ENCODE peak calls at places on chromosomes 7 and 10, in six cellular contexts. W is CD8-positive, alpha-beta memory T cell; P is A549; T is psoas muscle; Z is heart right ventricle; I is AG04450. S is an unnamed sample.

GRCh38 chr7:142787034-142787768 is 16.4 kb downstream of the PRSS2 start:
- DNase-seq in Z (no peak), I (no peak), P (no peak), W (no peak), T (no peak), S (no peak)

GRCh38 chr10:111108441-111108840 is 31.6 kb downstream of the ADRA2A start:
- DNase-seq in T (no peak), W (no peak), I (no peak), P (no peak), Z (no peak), S (no peak)

GRCh38 chr10:55215699-55216098 is 414.7 kb upstream of the PCDH15 start:
- DNase-seq in P (no peak), W (no peak), I (no peak), Z (no peak), T (no peak), S (no peak)

GRCh38 chr10:122051609-122052385 is 62.8 kb downstream of the TACC2 start:
- DNase-seq in T (peak), W (no peak), I (peak), Z (peak), P (peak), S (no peak)

GRCh38 chr7:151246161-151247015 is 2.1 kb downstream of the SMARCD3 start:
- DNase-seq in P (peak), W (no peak), I (no peak), Z (no peak), T (no peak), S (no peak)

GRCh38 chr7:33669251-33669670 is 236.1 kb upstream of the BMPER start:
- DNase-seq in I (no peak), W (no peak), T (no peak), P (no peak), Z (no peak), S (no peak)

GRCh38 chr7:155382802-155383171 is 75.1 kb upstream of the EN2 start:
- DNase-seq in P (no peak), W (no peak), I (no peak), T (no peak), Z (no peak), S (no peak)

GRCh38 chr10:20970044-20970443 is 72.9 kb upstream of the NEBL start:
- DNase-seq in P (no peak), Z (no peak), W (no peak), T (no peak), I (no peak), S (no peak)

GRCh38 chr7:128405345-128406146 is 4.2 kb downstream of the IMPDH1 start:
- DNase-seq in Z (peak), I (no peak), P (no peak), T (peak), W (peak), S (peak)

GRCh38 chr10:1472605-1473004 is 264.7 kb downstream of the ADARB2 start:
- DNase-seq in T (no peak), Z (no peak), I (no peak), W (no peak), P (no peak), S (no peak)

GRCh38 chr10:110220383-110220782 is 13.0 kb downstream of the MXI1 start:
- DNase-seq in P (no peak), T (no peak), Z (peak), W (no peak), I (no peak), S (no peak)

GRCh38 chr10:21926949-21927348 is 76.6 kb downstream of the DNAJC1 start:
- DNase-seq in W (no peak), I (peak), T (no peak), P (peak), Z (no peak), S (no peak)

GRCh38 chr7:148472406-148472805 is 118.2 kb upstream of the C7orf33 start:
- DNase-seq in W (no peak), Z (no peak), T (no peak), I (no peak), P (no peak), S (no peak)

GRCh38 chr10:103542764-103543616 is 49.5 kb downstream of the NEURL1 start:
- DNase-seq in I (no peak), W (no peak), T (no peak), Z (no peak), P (no peak), S (no peak)

GRCh38 chr10:14527134-14527780 is 196.5 kb upstream of the FRMD4A start:
- DNase-seq in P (no peak), W (no peak), I (no peak), Z (no peak), T (no peak), S (no peak)

GRCh38 chr7:84847790-84848189 is 339.1 kb downstream of the SEMA3D start:
- DNase-seq in P (no peak), I (no peak), T (no peak), W (no peak), Z (no peak), S (no peak)

GRCh38 chr7:135317676-135318326 is 84.2 kb downstream of the STRA8 start:
- DNase-seq in Z (no peak), T (peak), W (no peak), P (no peak), I (no peak), S (no peak)

GRCh38 chr10:17196045-17196444 is 5.4 kb downstream of the TRDMT1 start:
- DNase-seq in I (no peak), P (no peak), Z (no peak), T (no peak), W (no peak), S (no peak)

GRCh38 chr10:29343607-29344038 is 54.8 kb downstream of the LYZL1 start:
- DNase-seq in P (no peak), T (no peak), W (no peak), Z (no peak), I (no peak), S (no peak)

GRCh38 chr10:21527634-21528451 is 2.4 kb upstream of the SKIDA1 start:
- DNase-seq in T (no peak), P (no peak), W (no peak), Z (no peak), I (no peak), S (no peak)

GRCh38 chr7:139774376-139774775 is 3.4 kb downstream of the HIPK2 start:
- DNase-seq in I (peak), P (no peak), W (no peak), Z (no peak), T (no peak), S (no peak)

DNA sequence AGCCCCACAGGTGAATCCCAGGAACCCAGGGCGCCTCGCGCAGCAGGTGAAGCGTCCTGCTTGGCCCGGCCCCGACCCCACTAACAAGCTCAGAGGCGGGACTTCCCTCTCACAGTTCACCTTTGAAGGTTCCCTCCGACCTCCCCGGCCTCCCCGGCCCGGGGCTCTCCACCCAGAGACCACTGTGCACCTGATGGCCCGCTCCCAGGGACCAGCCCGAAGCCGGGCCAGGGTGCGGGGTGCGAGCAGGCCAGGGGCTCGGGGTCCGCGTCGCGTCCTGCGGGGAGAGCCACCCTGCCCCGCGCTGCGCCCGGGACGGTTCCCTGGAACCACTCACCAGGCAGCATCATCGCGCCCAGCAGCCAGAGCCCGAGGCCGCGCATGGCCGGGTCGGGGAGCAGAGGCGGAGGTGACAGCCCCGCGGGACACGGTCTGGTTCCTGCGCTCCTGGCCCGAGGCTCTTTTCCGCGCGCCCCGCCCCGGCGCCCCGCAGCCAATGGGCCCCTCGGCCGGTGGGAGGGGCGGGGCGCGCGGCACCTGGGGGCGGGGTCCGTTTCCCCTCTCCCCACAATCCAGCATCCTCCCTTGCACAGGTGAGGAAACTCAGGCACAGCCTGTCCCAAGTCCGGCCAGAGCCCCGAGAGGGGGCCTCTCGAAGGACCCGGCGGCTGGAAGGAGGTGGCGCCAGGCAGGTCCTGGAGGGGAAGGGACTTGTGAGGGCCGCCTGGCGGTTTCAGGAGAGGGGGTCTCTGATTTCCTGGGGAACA is at the start of gene ADAM8:
- DNase-seq in I (no peak), P (no peak), Z (peak), W (peak), T (no peak), S (peak)
- H3K27ac ChIP-seq in I (no peak), P (no peak), Z (peak), W (peak), T (no peak), S (peak)

GRCh38 chr10:113094114-113094486 is 144.1 kb downstream of the TCF7L2 start:
- DNase-seq in T (no peak), I (no peak), Z (no peak), P (no peak), W (no peak), S (no peak)

GRCh38 chr10:113095419-113095818 is 145.4 kb downstream of the TCF7L2 start:
- DNase-seq in W (no peak), P (no peak), Z (no peak), T (no peak), I (no peak), S (no peak)

GRCh38 chr10:113093188-113094113 is 143.4 kb downstream of the TCF7L2 start:
- DNase-seq in W (no peak), I (no peak), P (peak), Z (no peak), T (no peak), S (no peak)

GRCh38 chr10:113097046-113097415 is 147.0 kb downstream of the TCF7L2 start:
- DNase-seq in W (no peak), Z (no peak), P (no peak), I (no peak), T (no peak), S (no peak)

DNA sequence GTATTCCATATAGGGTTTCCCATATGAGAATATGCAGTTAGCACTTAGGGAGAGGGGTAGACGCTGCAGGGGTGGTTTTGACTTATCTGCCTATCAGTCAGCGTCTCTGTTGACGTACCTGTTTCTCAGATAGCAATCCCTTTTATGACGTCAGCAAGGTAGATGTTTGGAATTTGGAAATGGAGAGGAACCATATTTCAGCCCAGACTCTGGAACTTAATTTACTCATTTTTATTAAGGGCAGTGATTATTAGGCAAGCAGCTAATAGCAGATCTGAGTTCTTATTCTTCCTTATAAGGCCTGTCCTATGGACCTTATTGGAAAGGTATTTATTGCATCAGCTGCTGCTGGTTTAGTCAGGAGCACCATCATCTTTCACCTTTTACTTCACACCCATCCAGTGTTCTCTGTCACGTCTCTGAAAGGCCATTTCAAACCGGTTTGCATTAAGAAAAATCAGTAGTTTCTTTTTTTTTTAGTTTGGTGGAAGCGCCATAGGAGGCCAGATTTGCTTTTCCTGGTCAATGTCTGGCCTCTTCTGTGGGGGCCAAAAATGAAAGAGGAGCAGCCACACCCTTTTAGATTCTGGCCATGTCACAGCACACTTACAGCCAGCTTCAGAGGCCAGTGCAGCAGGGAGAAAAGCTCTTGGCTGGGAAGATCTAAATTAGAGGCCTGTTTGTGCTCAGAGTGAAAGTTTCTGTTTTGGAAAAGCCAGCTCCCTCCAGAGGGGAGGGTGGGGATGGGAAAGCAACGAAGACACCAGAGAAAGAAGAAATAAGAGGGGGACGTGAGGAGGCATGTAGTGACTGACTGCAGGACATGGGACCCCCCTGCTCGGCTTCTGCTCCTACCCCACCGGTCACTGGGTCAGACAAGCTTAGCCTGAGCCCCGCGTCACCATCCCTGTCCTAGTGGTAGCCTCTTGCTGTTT is 146.3 kb downstream of the TCF7L2 start:
- DNase-seq in T (no peak), I (no peak), P (no peak), Z (no peak), W (no peak), S (no peak)
- H3K27ac ChIP-seq in T (no peak), I (no peak), P (peak), Z (peak), W (no peak), S (no peak)

GRCh38 chr7:27091936-27092752 is 3.7 kb downstream of the HOXA1 start:
- DNase-seq in I (no peak), Z (no peak), T (no peak), P (no peak), W (no peak), S (no peak)
- H3K27ac ChIP-seq in I (no peak), Z (no peak), T (no peak), P (no peak), W (no peak), S (no peak)

GRCh38 chr7:21945374-21946227 is at the start of gene CDCA7L:
- DNase-seq in P (peak), Z (peak), T (peak), I (no peak), W (peak), S (peak)
- H3K27ac ChIP-seq in P (peak), Z (peak), T (peak), I (peak), W (no peak), S (peak)

GRCh38 chr10:69463886-69464285 is 12.6 kb downstream of the TSPAN15 start:
- DNase-seq in Z (no peak), W (no peak), P (no peak), T (no peak), I (no peak), S (no peak)
- H3K27ac ChIP-seq in Z (peak), W (no peak), P (peak), T (peak), I (no peak), S (no peak)

S was measured in CD8-positive, alpha-beta T cell.